ENCODE peak calls at places on chromosome 4, in seven cellular contexts. One of them, this sample, is unnamed.

GRCh38 chr4:16224669-16225068 is 1.6 kb downstream of the TAPT1 start:
- DNase-seq in gastrocnemius medialis: no peak
- DNase-seq in AG04449: no peak
- DNase-seq in SK-N-SH: no peak
- DNase-seq in heart right ventricle: no peak
- DNase-seq in tibial artery: no peak
- DNase-seq in thoracic aorta: no peak
- DNase-seq in this sample: no peak

GRCh38 chr4:15427126-15427525 is 707 bp upstream of the C1QTNF7 start:
- DNase-seq in gastrocnemius medialis: no peak
- DNase-seq in AG04449: no peak
- DNase-seq in SK-N-SH: no peak
- DNase-seq in heart right ventricle: no peak
- DNase-seq in tibial artery: no peak
- DNase-seq in thoracic aorta: no peak
- DNase-seq in this sample: no peak

GRCh38 chr4:18401868-18402267 is 380.3 kb upstream of the LCORL start:
- DNase-seq in gastrocnemius medialis: no peak
- DNase-seq in AG04449: no peak
- DNase-seq in SK-N-SH: no peak
- DNase-seq in heart right ventricle: no peak
- DNase-seq in tibial artery: no peak
- DNase-seq in thoracic aorta: no peak
- DNase-seq in this sample: no peak

GRCh38 chr4:37653601-37654000 is 32.6 kb downstream of the RELL1 start:
- DNase-seq in gastrocnemius medialis: no peak
- DNase-seq in AG04449: no peak
- DNase-seq in SK-N-SH: no peak
- DNase-seq in heart right ventricle: no peak
- DNase-seq in tibial artery: no peak
- DNase-seq in thoracic aorta: no peak
- DNase-seq in this sample: no peak

GRCh38 chr4:78002260-78002659 is 54.9 kb upstream of the FRAS1 start:
- DNase-seq in gastrocnemius medialis: no peak
- DNase-seq in AG04449: no peak
- DNase-seq in SK-N-SH: no peak
- DNase-seq in heart right ventricle: no peak
- DNase-seq in tibial artery: no peak
- DNase-seq in thoracic aorta: no peak
- DNase-seq in this sample: no peak

GRCh38 chr4:97330915-97331314 is 812.4 kb downstream of the STPG2 start:
- DNase-seq in gastrocnemius medialis: no peak
- DNase-seq in AG04449: no peak
- DNase-seq in SK-N-SH: no peak
- DNase-seq in heart right ventricle: no peak
- DNase-seq in tibial artery: no peak
- DNase-seq in thoracic aorta: no peak
- DNase-seq in this sample: no peak

GRCh38 chr4:154720123-154720522 is 23.7 kb upstream of the LRAT start:
- DNase-seq in gastrocnemius medialis: no peak
- DNase-seq in AG04449: no peak
- DNase-seq in SK-N-SH: no peak
- DNase-seq in heart right ventricle: no peak
- DNase-seq in tibial artery: no peak
- DNase-seq in thoracic aorta: no peak
- DNase-seq in this sample: no peak

GRCh38 chr4:186723207-186724047 is at the start of gene FAT1:
- DNase-seq in gastrocnemius medialis: no peak
- DNase-seq in AG04449: no peak
- DNase-seq in SK-N-SH: peak; percentile 85
- DNase-seq in heart right ventricle: peak; percentile 61
- DNase-seq in tibial artery: peak; percentile 37
- DNase-seq in thoracic aorta: no peak
- DNase-seq in this sample: no peak

GRCh38 chr4:143458966-143459365 is 54.5 kb upstream of the SMARCA5 start:
- DNase-seq in gastrocnemius medialis: no peak
- DNase-seq in AG04449: no peak
- DNase-seq in SK-N-SH: no peak
- DNase-seq in heart right ventricle: no peak
- DNase-seq in tibial artery: no peak
- DNase-seq in thoracic aorta: no peak
- DNase-seq in this sample: no peak

GRCh38 chr4:7736436-7737267 is 203.0 kb downstream of the AFAP1 start:
- DNase-seq in gastrocnemius medialis: no peak
- DNase-seq in AG04449: no peak
- DNase-seq in SK-N-SH: no peak
- DNase-seq in heart right ventricle: no peak
- DNase-seq in tibial artery: no peak
- DNase-seq in thoracic aorta: no peak
- DNase-seq in this sample: no peak

GRCh38 chr4:8135666-8136065 is 22.9 kb downstream of the ABLIM2 start:
- DNase-seq in gastrocnemius medialis: no peak
- DNase-seq in AG04449: no peak
- DNase-seq in SK-N-SH: no peak
- DNase-seq in heart right ventricle: peak; percentile 39
- DNase-seq in tibial artery: no peak
- DNase-seq in thoracic aorta: no peak
- DNase-seq in this sample: no peak

GRCh38 chr4:126221717-126222116 is 907.0 kb downstream of the FAT4 start:
- DNase-seq in gastrocnemius medialis: no peak
- DNase-seq in AG04449: no peak
- DNase-seq in SK-N-SH: peak; percentile 35
- DNase-seq in heart right ventricle: no peak
- DNase-seq in tibial artery: no peak
- DNase-seq in thoracic aorta: no peak
- DNase-seq in this sample: no peak

GRCh38 chr4:56512166-56512565 is 6.6 kb downstream of the ARL9 start:
- DNase-seq in gastrocnemius medialis: no peak
- DNase-seq in AG04449: no peak
- DNase-seq in SK-N-SH: no peak
- DNase-seq in heart right ventricle: no peak
- DNase-seq in tibial artery: no peak
- DNase-seq in thoracic aorta: no peak
- DNase-seq in this sample: no peak

GRCh38 chr4:161573836-161574235 is 590.0 kb downstream of the FSTL5 start:
- DNase-seq in gastrocnemius medialis: no peak
- DNase-seq in AG04449: no peak
- DNase-seq in SK-N-SH: no peak
- DNase-seq in heart right ventricle: no peak
- DNase-seq in tibial artery: no peak
- DNase-seq in thoracic aorta: no peak
- DNase-seq in this sample: no peak

GRCh38 chr4:144633215-144633614 is 12.7 kb upstream of the HHIP start:
- DNase-seq in gastrocnemius medialis: no peak
- DNase-seq in AG04449: no peak
- DNase-seq in SK-N-SH: no peak
- DNase-seq in heart right ventricle: no peak
- DNase-seq in tibial artery: no peak
- DNase-seq in thoracic aorta: no peak
- DNase-seq in this sample: no peak

GRCh38 chr4:3681191-3681590 is 85.0 kb upstream of the ADRA2C start:
- DNase-seq in gastrocnemius medialis: no peak
- DNase-seq in AG04449: no peak
- DNase-seq in SK-N-SH: no peak
- DNase-seq in heart right ventricle: no peak
- DNase-seq in tibial artery: no peak
- DNase-seq in thoracic aorta: no peak
- DNase-seq in this sample: no peak

GRCh38 chr4:74874785-74875367 is 58.0 kb upstream of the PARM1 start:
- DNase-seq in gastrocnemius medialis: peak; percentile 8
- DNase-seq in AG04449: peak; percentile 29
- DNase-seq in SK-N-SH: peak; percentile 17
- DNase-seq in heart right ventricle: peak; percentile 34
- DNase-seq in tibial artery: peak; percentile 22
- DNase-seq in thoracic aorta: no peak
- DNase-seq in this sample: peak; percentile 38

GRCh38 chr4:121381148-121381462 is 287 bp upstream of the QRFPR start:
- DNase-seq in gastrocnemius medialis: no peak
- DNase-seq in AG04449: no peak
- DNase-seq in SK-N-SH: no peak
- DNase-seq in heart right ventricle: no peak
- DNase-seq in tibial artery: no peak
- DNase-seq in thoracic aorta: no peak
- DNase-seq in this sample: no peak
- TF ChIP-seq CTCF in gastrocnemius medialis: no peak
- TF ChIP-seq CTCF in AG04449: no peak
- TF ChIP-seq CTCF in SK-N-SH: no peak
- TF ChIP-seq CTCF in heart right ventricle: no peak
- TF ChIP-seq CTCF in tibial artery: no peak
- TF ChIP-seq CTCF in thoracic aorta: no peak
- TF ChIP-seq CTCF in this sample: no peak

GRCh38 chr4:115969756-115970155 is 856.3 kb upstream of the NDST4 start:
- DNase-seq in gastrocnemius medialis: no peak
- DNase-seq in AG04449: no peak
- DNase-seq in SK-N-SH: no peak
- DNase-seq in heart right ventricle: no peak
- DNase-seq in tibial artery: no peak
- DNase-seq in thoracic aorta: no peak
- DNase-seq in this sample: no peak

GRCh38 chr4:115973768-115974167 is 860.3 kb upstream of the NDST4 start:
- DNase-seq in gastrocnemius medialis: no peak
- DNase-seq in AG04449: no peak
- DNase-seq in SK-N-SH: no peak
- DNase-seq in heart right ventricle: no peak
- DNase-seq in tibial artery: no peak
- DNase-seq in thoracic aorta: no peak
- DNase-seq in this sample: no peak

GRCh38 chr4:115965588-115965987 is 852.2 kb upstream of the NDST4 start:
- DNase-seq in gastrocnemius medialis: no peak
- DNase-seq in AG04449: no peak
- DNase-seq in SK-N-SH: no peak
- DNase-seq in heart right ventricle: no peak
- DNase-seq in tibial artery: no peak
- DNase-seq in thoracic aorta: no peak
- DNase-seq in this sample: no peak

GRCh38 chr4:115972967-115973366 is 859.5 kb upstream of the NDST4 start:
- DNase-seq in gastrocnemius medialis: no peak
- DNase-seq in AG04449: no peak
- DNase-seq in SK-N-SH: no peak
- DNase-seq in heart right ventricle: no peak
- DNase-seq in tibial artery: no peak
- DNase-seq in thoracic aorta: no peak
- DNase-seq in this sample: no peak

GRCh38 chr4:115970859-115971258 is 857.4 kb upstream of the NDST4 start:
- DNase-seq in gastrocnemius medialis: no peak
- DNase-seq in AG04449: no peak
- DNase-seq in SK-N-SH: no peak
- DNase-seq in heart right ventricle: no peak
- DNase-seq in tibial artery: no peak
- DNase-seq in thoracic aorta: no peak
- DNase-seq in this sample: no peak
- TF ChIP-seq CTCF in gastrocnemius medialis: no peak
- TF ChIP-seq CTCF in AG04449: no peak
- TF ChIP-seq CTCF in SK-N-SH: no peak
- TF ChIP-seq CTCF in heart right ventricle: no peak
- TF ChIP-seq CTCF in tibial artery: no peak
- TF ChIP-seq CTCF in thoracic aorta: no peak
- TF ChIP-seq CTCF in this sample: no peak

GRCh38 chr4:189974056-189974455 is 33.4 kb downstream of the FRG1 start:
- DNase-seq in gastrocnemius medialis: no peak
- DNase-seq in AG04449: no peak
- DNase-seq in SK-N-SH: peak; percentile 50
- DNase-seq in heart right ventricle: no peak
- DNase-seq in tibial artery: no peak
- DNase-seq in thoracic aorta: no peak
- DNase-seq in this sample: no peak
- TF ChIP-seq CTCF in gastrocnemius medialis: no peak
- TF ChIP-seq CTCF in AG04449: no peak
- TF ChIP-seq CTCF in SK-N-SH: peak; percentile 61
- TF ChIP-seq CTCF in heart right ventricle: no peak
- TF ChIP-seq CTCF in tibial artery: no peak
- TF ChIP-seq CTCF in thoracic aorta: no peak
- TF ChIP-seq CTCF in this sample: peak; percentile 3

DNA sequence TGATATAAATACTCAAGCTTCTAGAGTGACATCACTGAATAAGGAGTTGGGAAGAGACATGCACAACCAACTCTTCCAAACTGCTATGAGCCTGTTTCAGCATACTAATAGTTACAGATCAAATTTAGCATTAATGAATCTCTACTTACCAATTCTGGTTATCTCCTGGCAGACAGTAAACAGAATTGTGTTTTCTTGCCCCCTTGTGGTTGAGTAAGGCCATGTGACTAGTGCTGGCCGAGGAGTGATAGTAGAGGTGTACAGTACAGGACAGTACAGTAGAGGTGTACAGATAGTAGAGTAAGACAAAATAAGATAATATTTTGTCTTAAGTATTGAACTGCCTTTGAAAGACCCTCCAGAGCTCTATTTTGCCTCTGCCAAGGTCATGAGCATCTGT is 681.4 kb downstream of the GABRG1 start:
- DNase-seq in gastrocnemius medialis: no peak
- DNase-seq in AG04449: no peak
- DNase-seq in SK-N-SH: peak; percentile 21
- DNase-seq in heart right ventricle: no peak
- DNase-seq in tibial artery: no peak
- DNase-seq in thoracic aorta: no peak
- DNase-seq in this sample: no peak
- TF ChIP-seq CTCF in gastrocnemius medialis: no peak
- TF ChIP-seq CTCF in AG04449: no peak
- TF ChIP-seq CTCF in SK-N-SH: peak; percentile 42
- TF ChIP-seq CTCF in heart right ventricle: no peak
- TF ChIP-seq CTCF in tibial artery: no peak
- TF ChIP-seq CTCF in thoracic aorta: no peak
- TF ChIP-seq CTCF in this sample: no peak

GRCh38 chr4:141656031-141656430 is 19.6 kb downstream of the IL15 start:
- DNase-seq in gastrocnemius medialis: no peak
- DNase-seq in AG04449: no peak
- DNase-seq in SK-N-SH: no peak
- DNase-seq in heart right ventricle: no peak
- DNase-seq in tibial artery: no peak
- DNase-seq in thoracic aorta: no peak
- DNase-seq in this sample: no peak

GRCh38 chr4:141657550-141657949 is 21.2 kb downstream of the IL15 start:
- DNase-seq in gastrocnemius medialis: no peak
- DNase-seq in AG04449: no peak
- DNase-seq in SK-N-SH: no peak
- DNase-seq in heart right ventricle: no peak
- DNase-seq in tibial artery: no peak
- DNase-seq in thoracic aorta: no peak
- DNase-seq in this sample: no peak

GRCh38 chr4:141658316-141658715 is 21.9 kb downstream of the IL15 start:
- DNase-seq in gastrocnemius medialis: no peak
- DNase-seq in AG04449: no peak
- DNase-seq in SK-N-SH: no peak
- DNase-seq in heart right ventricle: no peak
- DNase-seq in tibial artery: no peak
- DNase-seq in thoracic aorta: no peak
- DNase-seq in this sample: no peak

GRCh38 chr4:141652161-141652778 is 15.9 kb downstream of the IL15 start:
- DNase-seq in gastrocnemius medialis: no peak
- DNase-seq in AG04449: peak; percentile 65
- DNase-seq in SK-N-SH: no peak
- DNase-seq in heart right ventricle: no peak
- DNase-seq in tibial artery: no peak
- DNase-seq in thoracic aorta: no peak
- DNase-seq in this sample: no peak

DNA sequence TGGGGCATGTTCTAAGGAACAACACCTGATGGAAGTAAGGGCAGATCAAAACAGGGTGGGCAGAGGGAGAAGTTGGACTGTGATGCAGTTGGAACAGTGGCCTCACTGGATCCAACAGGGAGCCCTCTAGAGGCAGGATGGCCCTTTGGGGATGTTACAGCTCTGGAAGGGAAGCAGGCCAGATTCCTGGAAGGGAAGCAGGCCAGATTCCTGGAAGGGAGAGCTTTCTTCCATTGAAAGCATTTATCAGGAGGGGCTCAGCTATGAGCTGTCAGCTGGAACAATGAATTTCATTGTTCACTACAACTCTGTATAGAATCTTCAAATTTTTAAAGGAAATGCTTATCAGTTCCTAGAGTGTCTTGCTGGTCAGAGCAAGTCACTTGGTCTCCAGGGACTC is 17.7 kb downstream of the IL15 start:
- DNase-seq in gastrocnemius medialis: no peak
- DNase-seq in AG04449: no peak
- DNase-seq in SK-N-SH: no peak
- DNase-seq in heart right ventricle: peak; percentile 66
- DNase-seq in tibial artery: no peak
- DNase-seq in thoracic aorta: peak; percentile 5
- DNase-seq in this sample: no peak
- TF ChIP-seq CTCF in gastrocnemius medialis: peak; percentile 41
- TF ChIP-seq CTCF in AG04449: peak; percentile 32
- TF ChIP-seq CTCF in SK-N-SH: peak; percentile 54
- TF ChIP-seq CTCF in heart right ventricle: no peak
- TF ChIP-seq CTCF in tibial artery: peak; percentile 20
- TF ChIP-seq CTCF in thoracic aorta: peak; percentile 28
- TF ChIP-seq CTCF in this sample: peak; percentile 37

This sample was measured in GM10248.